ENCODE peak calls at places on chromosome 1, in ten cellular contexts. M, W, R, B, X, T, F, Q, N and E are unnamed samples.

GRCh38 chr1:2644171-2644570 is 11.4 kb upstream of the MMEL1 start:
- DNase-seq in M (no peak), W (peak; percentile 50), R (no peak), B (no peak), X (no peak), T (no peak), F (no peak), Q (no peak), N (no peak), E (no peak)

GRCh38 chr1:3032371-3032862 is 11.2 kb downstream of the ACTRT2 start:
- DNase-seq in M (peak; percentile 42), W (peak; percentile 62), R (no peak), B (no peak), X (no peak), T (no peak), F (no peak), Q (no peak), N (no peak), E (no peak)

GRCh38 chr1:248739580-248740205 is 15.9 kb downstream of the LYPD8 start:
- DNase-seq in M (no peak), W (no peak), R (peak; percentile 6), B (no peak), X (no peak), T (no peak), F (no peak), Q (no peak), N (no peak), E (no peak)

GRCh38 chr1:95230768-95231191 is 3.2 kb upstream of the RWDD3 start:
- DNase-seq in M (no peak), W (no peak), R (no peak), B (no peak), X (no peak), T (no peak), F (no peak), Q (no peak), N (no peak), E (no peak)

GRCh38 chr1:228527596-228527995 is 40.4 kb downstream of the RNF187 start:
- DNase-seq in M (peak; percentile 13), W (no peak), R (no peak), B (no peak), X (no peak), T (no peak), F (no peak), Q (no peak), N (no peak), E (no peak)

GRCh38 chr1:39566441-39567137 is 10.0 kb downstream of the PABPC4 start:
- DNase-seq in M (no peak), W (peak; percentile 64), R (no peak), B (no peak), X (no peak), T (no peak), F (no peak), Q (peak; percentile 82), N (no peak), E (no peak)

GRCh38 chr1:245648749-245649517 is 494.1 kb downstream of the KIF26B start:
- DNase-seq in M (no peak), W (no peak), R (no peak), B (no peak), X (no peak), T (no peak), F (no peak), Q (no peak), N (no peak), E (no peak)

GRCh38 chr1:211529011-211529410 is 37.0 kb upstream of the RD3 start:
- DNase-seq in M (no peak), W (no peak), R (no peak), B (no peak), X (no peak), T (no peak), F (no peak), Q (no peak), N (no peak), E (no peak)

GRCh38 chr1:24418898-24419628 is 3.5 kb downstream of the NIPAL3 start:
- DNase-seq in M (no peak), W (no peak), R (peak; percentile 72), B (no peak), X (no peak), T (no peak), F (no peak), Q (no peak), N (no peak), E (no peak)

GRCh38 chr1:32878183-32878582 is 7.5 kb upstream of the FNDC5 start:
- DNase-seq in M (no peak), W (peak; percentile 92), R (no peak), B (no peak), X (no peak), T (no peak), F (peak; percentile 96), Q (no peak), N (peak; percentile 5), E (no peak)

GRCh38 chr1:51240096-51240495 is 4.0 kb downstream of the RNF11 start:
- DNase-seq in M (no peak), W (no peak), R (no peak), B (no peak), X (no peak), T (no peak), F (no peak), Q (no peak), N (no peak), E (no peak)

GRCh38 chr1:212284332-212284743 is 872 bp upstream of the PPP2R5A start:
- DNase-seq in M (peak; percentile 47), W (no peak), R (no peak), B (no peak), X (no peak), T (no peak), F (no peak), Q (no peak), N (no peak), E (no peak)

GRCh38 chr1:158285756-158286241 is 3.9 kb upstream of the CD1C start:
- DNase-seq in M (peak; percentile 98), W (no peak), R (no peak), B (no peak), X (no peak), T (no peak), F (no peak), Q (no peak), N (no peak), E (no peak)